ENCODE peak calls at places on chromosomes 4 and X, in five cellular contexts. G is AG09319, R is GM06990, M is Peyer's patch, H is astrocyte of the cerebellum. Z is an unnamed sample.

GRCh38 chr4:125317526-125317880 is 2.7 kb downstream of the FAT4 start:
- DNase-seq in G (no peak), R (no peak), M (no peak), H (no peak), Z (peak)

GRCh38 chrX:40111868-40112267 is 14.1 kb upstream of the BCOR start:
- DNase-seq in G (no peak), R (no peak), M (no peak), H (no peak), Z (no peak)

GRCh38 chrX:17710836-17711235 is 26.5 kb upstream of the SCML1 start:
- DNase-seq in G (no peak), R (no peak), M (no peak), H (no peak), Z (no peak)

GRCh38 chr4:97910005-97910404 is 233.3 kb downstream of the STPG2 start:
- DNase-seq in G (no peak), R (no peak), M (no peak), H (no peak), Z (no peak)

GRCh38 chr4:159271857-159272256 is 169.0 kb downstream of the RAPGEF2 start:
- DNase-seq in G (no peak), R (no peak), M (no peak), H (no peak), Z (no peak)

GRCh38 chr4:174320501-174321199 is 36.9 kb downstream of the CEP44 start:
- DNase-seq in G (no peak), R (no peak), M (no peak), H (no peak), Z (no peak)

GRCh38 chrX:35016051-35016450 is 73.5 kb downstream of the FAM47B start:
- DNase-seq in G (no peak), R (no peak), M (no peak), H (no peak), Z (no peak)

GRCh38 chrX:52420824-52421443 is 52.1 kb downstream of the XAGE2 start:
- DNase-seq in G (no peak), R (no peak), M (no peak), H (no peak), Z (no peak)

GRCh38 chr4:177118596-177118995 is 191.1 kb upstream of the NEIL3 start:
- DNase-seq in G (peak), R (no peak), M (no peak), H (peak), Z (no peak)

GRCh38 chr4:71025654-71026053 is 32.2 kb downstream of the DCK start:
- DNase-seq in G (no peak), R (no peak), M (no peak), H (no peak), Z (no peak)

GRCh38 chr4:149781150-149781549 is 34.5 kb downstream of the IQCM start:
- DNase-seq in G (no peak), R (no peak), M (no peak), H (peak), Z (no peak)

GRCh38 chr4:78601013-78601412 is 49.4 kb downstream of the ANXA3 start:
- DNase-seq in G (no peak), R (no peak), M (no peak), H (no peak), Z (no peak)

GRCh38 chrX:33817266-33817665 is 314.8 kb downstream of the FAM47A start:
- DNase-seq in G (no peak), R (no peak), M (no peak), H (no peak), Z (no peak)

GRCh38 chrX:124238268-124238667 is 94.2 kb upstream of the TEX13D start:
- DNase-seq in G (no peak), R (no peak), M (no peak), H (no peak), Z (no peak)

GRCh38 chrX:147803948-147804347 is 107.8 kb upstream of the FMR1 start:
- DNase-seq in G (no peak), R (no peak), M (no peak), H (no peak), Z (no peak)

GRCh38 chr4:6972375-6972650 is 62.7 kb downstream of the TBC1D14 start:
- DNase-seq in G (no peak), R (no peak), M (no peak), H (no peak), Z (no peak)

GRCh38 chr4:6971536-6972374 is 62.1 kb downstream of the TBC1D14 start:
- DNase-seq in G (no peak), R (no peak), M (peak), H (no peak), Z (no peak)

GRCh38 chr4:6969826-6970800 is 60.5 kb downstream of the TBC1D14 start:
- DNase-seq in G (no peak), R (peak), M (peak), H (no peak), Z (no peak)

GRCh38 chr4:6972911-6973310 is 63.3 kb downstream of the TBC1D14 start:
- DNase-seq in G (no peak), R (no peak), M (peak), H (no peak), Z (no peak)

GRCh38 chr4:6974138-6974848 is 64.7 kb downstream of the TBC1D14 start:
- DNase-seq in G (peak), R (no peak), M (peak), H (peak), Z (peak)
- TF ChIP-seq CTCF in G (peak), R (peak), M (peak), H (peak), Z (peak)

GRCh38 chrX:47814853-47815252 is 21.8 kb upstream of the ZNF81 start:
- DNase-seq in G (no peak), R (no peak), M (no peak), H (no peak), Z (no peak)
- TF ChIP-seq CTCF in G (no peak), R (no peak), M (no peak), H (no peak), Z (no peak)

DNA sequence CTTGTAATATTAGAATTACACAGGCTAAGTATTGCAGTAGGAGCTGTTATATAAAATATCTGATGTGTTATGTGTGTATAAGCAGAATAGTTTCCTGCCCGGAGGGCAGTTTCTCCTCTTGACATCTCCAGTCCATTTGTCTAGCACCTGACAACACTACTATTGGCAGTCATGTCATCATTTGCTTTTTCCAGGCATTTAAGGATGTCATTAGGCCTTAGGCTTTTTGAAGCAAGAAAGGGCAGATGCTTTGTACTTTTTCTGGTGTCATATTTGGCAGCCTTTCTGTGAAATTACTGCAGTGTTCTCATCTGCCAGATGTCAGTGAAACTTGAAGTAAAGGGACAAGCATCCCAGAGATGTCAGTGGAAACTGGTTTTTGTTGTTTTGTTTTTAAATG is 2017.6 kb upstream of the IGFBP7 start:
- DNase-seq in G (no peak), R (no peak), M (no peak), H (no peak), Z (no peak)
- TF ChIP-seq CTCF in G (no peak), R (no peak), M (no peak), H (no peak), Z (no peak)

GRCh38 chr4:91961504-91961903 is 342.3 kb upstream of the GRID2 start:
- DNase-seq in G (no peak), R (no peak), M (no peak), H (no peak), Z (no peak)

GRCh38 chr4:91963489-91963888 is 340.3 kb upstream of the GRID2 start:
- DNase-seq in G (peak), R (no peak), M (no peak), H (peak), Z (no peak)

DNA sequence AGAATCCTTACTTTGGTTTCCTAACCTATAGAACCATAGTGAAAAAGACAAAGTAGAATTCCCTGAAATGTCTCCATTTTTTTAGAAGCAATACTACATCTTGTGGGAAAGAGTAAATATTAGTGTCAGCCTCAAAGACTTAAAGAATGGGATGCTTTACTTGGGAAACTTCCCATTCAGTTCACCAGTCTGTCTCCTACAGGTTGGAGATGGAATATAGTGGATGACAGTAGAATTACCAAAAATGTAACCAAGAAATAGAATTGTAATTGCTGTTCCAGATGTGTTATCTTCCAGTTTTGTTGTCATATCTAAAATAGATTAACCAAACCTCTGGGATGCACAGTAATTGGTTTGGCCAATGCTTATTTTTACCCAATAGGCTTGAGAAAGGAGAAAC is 338.6 kb upstream of the GRID2 start:
- DNase-seq in G (no peak), R (no peak), M (no peak), H (no peak), Z (no peak)
- TF ChIP-seq CTCF in G (no peak), R (no peak), M (no peak), H (no peak), Z (no peak)

GRCh38 chr4:151674804-151675290 is 86.0 kb downstream of the GATB start:
- DNase-seq in G (no peak), R (no peak), M (no peak), H (no peak), Z (no peak)
- TF ChIP-seq CTCF in G (no peak), R (no peak), M (peak), H (no peak), Z (no peak)

DNA sequence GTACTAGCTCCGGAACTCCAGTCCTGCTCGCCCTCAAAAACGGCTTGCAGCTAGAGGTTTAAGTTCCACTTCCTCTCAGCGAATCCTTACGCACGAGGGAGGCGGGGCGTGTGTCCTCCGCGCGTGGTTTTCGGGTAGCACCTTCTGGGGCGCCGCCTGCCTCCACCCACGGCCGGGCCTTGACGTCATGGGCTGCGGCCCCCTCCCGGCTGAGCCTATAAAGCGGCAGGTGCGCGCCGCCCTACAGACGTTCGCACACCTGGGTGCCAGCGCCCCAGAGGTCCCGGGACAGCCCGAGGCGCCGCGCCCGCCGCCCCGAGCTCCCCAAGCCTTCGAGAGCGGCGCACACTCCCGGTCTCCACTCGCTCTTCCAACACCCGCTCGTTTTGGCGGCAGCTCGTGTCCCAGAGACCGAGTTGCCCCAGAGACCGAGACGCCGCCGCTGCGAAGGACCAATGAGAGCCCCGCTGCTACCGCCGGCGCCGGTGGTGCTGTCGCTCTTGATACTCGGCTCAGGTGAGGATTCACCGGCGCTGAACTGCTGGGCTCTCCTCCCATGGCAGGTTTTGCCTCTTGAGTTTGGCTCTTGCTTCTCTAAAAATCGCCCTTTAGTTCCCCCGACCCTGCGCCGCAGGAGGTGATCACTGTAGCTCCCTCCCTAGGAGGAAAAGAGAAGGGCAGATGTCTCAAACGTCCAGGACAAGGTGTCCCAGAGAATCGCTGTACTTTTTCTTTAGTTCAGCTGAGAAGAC is at the start of gene AREG:
- DNase-seq in G (no peak), R (peak), M (peak), H (no peak), Z (peak)
- TF ChIP-seq CTCF in G (peak), R (peak), M (peak), H (peak), Z (peak)

DNA sequence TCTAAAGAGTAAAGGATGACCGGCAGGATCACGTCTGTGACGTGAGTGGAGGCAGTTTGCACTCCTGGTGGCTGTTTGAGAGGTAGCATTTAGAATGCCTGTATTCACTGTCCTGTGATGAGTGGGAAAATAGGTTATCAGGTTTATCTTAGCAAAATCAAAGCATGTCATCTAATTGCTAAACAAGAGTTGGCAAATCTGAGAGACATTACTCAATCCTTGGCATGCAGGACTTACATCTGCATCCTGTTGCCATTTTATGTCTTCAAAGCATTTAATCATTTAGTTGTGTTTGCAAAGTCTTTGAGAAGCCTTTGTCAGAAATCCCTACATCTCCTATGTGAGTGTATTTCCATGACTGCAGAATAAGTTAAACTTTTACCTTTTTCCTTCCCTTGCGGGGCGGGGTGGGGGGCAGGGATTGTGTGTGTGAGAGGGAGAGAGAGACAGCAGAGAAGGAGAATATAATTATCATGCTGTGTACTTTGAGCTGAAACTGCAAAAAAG is 41.4 kb upstream of the MSANTD1 start:
- DNase-seq in G (peak), R (no peak), M (no peak), H (no peak), Z (no peak)
- TF ChIP-seq CTCF in G (peak), R (no peak), M (no peak), H (no peak), Z (no peak)

GRCh38 chr4:5982156-5982973 is 35.9 kb downstream of the C4orf50 start:
- DNase-seq in G (no peak), R (no peak), M (no peak), H (no peak), Z (no peak)

GRCh38 chr4:5976431-5976830 is 41.8 kb downstream of the C4orf50 start:
- DNase-seq in G (no peak), R (no peak), M (no peak), H (no peak), Z (no peak)

GRCh38 chr4:5980436-5981155 is 37.6 kb downstream of the C4orf50 start:
- DNase-seq in G (no peak), R (no peak), M (no peak), H (no peak), Z (no peak)

GRCh38 chr4:5976921-5977320 is 41.3 kb downstream of the C4orf50 start:
- DNase-seq in G (no peak), R (no peak), M (no peak), H (no peak), Z (no peak)

DNA sequence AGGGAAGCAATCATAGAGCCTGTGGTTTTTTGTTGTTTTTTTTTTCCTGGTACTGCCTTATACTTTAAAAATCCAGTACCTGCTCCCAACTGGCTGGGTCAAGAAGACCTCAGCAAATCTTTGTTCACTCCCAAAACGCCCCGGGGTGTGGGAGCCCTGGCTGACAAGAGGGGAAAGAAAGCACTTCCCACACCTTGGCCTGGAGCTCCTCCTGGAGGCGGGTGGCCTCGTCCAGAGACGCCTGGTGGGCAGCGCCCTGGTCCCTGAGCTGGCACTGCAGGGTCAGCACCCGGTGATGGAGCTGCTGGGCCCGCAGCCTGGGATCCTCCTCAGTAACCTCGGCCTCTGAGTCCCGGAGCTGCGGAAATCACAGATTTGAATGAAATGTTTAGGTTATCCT is 38.2 kb downstream of the C4orf50 start:
- DNase-seq in G (no peak), R (no peak), M (no peak), H (no peak), Z (no peak)
- TF ChIP-seq CTCF in G (no peak), R (peak), M (no peak), H (peak), Z (no peak)

GRCh38 chrX:83819304-83819703 is 41.6 kb upstream of the CYLC1 start:
- DNase-seq in G (no peak), R (no peak), M (no peak), H (no peak), Z (no peak)
- TF ChIP-seq CTCF in G (no peak), R (no peak), M (no peak), H (no peak), Z (no peak)